ENCODE peak calls at places on chromosomes 1 and 21, in eight cellular contexts. D is sigmoid colon, H is stomach, K is SK-N-SH, M is GM12878, Z is suprapubic skin, P is K562, R is esophagus muscularis mucosa. W is an unnamed sample.

GRCh38 chr1:151266315-151266714 is 11.8 kb downstream of the PSMD4 start:
- DNase-seq in D (no peak), H (no peak), K (no peak), M (no peak), Z (no peak), P (no peak), R (no peak), W (no peak)

GRCh38 chr1:67575861-67576260 is 109.1 kb upstream of the GADD45A start:
- DNase-seq in D (no peak), H (no peak), K (no peak), M (no peak), Z (no peak), P (no peak), R (no peak), W (no peak)

GRCh38 chr21:41848533-41848932 is 30.6 kb downstream of the PRDM15 start:
- DNase-seq in D (no peak), H (no peak), K (no peak), M (no peak), Z (peak; percentile 4), P (no peak), R (no peak), W (no peak)

GRCh38 chr1:56064705-56065104 is 514.7 kb downstream of the PLPP3 start:
- DNase-seq in D (no peak), H (no peak), K (no peak), M (no peak), Z (no peak), P (no peak), R (no peak), W (no peak)

GRCh38 chr1:9628541-9629444 is 22.7 kb upstream of the PIK3CD start:
- DNase-seq in D (no peak), H (no peak), K (no peak), M (peak; percentile 72), Z (no peak), P (no peak), R (no peak), W (no peak)

GRCh38 chr1:115189814-115190541 is 100.7 kb upstream of the TSPAN2 start:
- DNase-seq in D (no peak), H (no peak), K (no peak), M (no peak), Z (no peak), P (no peak), R (peak; percentile 74), W (no peak)

GRCh38 chr1:64228181-64228957 is 24.9 kb downstream of the UBE2U start:
- DNase-seq in D (no peak), H (no peak), K (no peak), M (no peak), Z (no peak), P (no peak), R (no peak), W (no peak)

GRCh38 chr1:59062743-59063142 is 234.2 kb upstream of the FGGY start:
- DNase-seq in D (peak; percentile 68), H (peak; percentile 44), K (no peak), M (no peak), Z (no peak), P (peak; percentile 68), R (no peak), W (peak; percentile 26)

GRCh38 chr1:164796916-164797315 is 237.9 kb downstream of the PBX1 start:
- DNase-seq in D (no peak), H (no peak), K (no peak), M (no peak), Z (no peak), P (no peak), R (no peak), W (no peak)

GRCh38 chr1:164790081-164790480 is 231.1 kb downstream of the PBX1 start:
- DNase-seq in D (no peak), H (no peak), K (no peak), M (no peak), Z (no peak), P (no peak), R (no peak), W (no peak)

GRCh38 chr1:164792410-164793004 is 233.5 kb downstream of the PBX1 start:
- DNase-seq in D (no peak), H (no peak), K (no peak), M (no peak), Z (no peak), P (no peak), R (no peak), W (no peak)

GRCh38 chr1:164794310-164794709 is 235.3 kb downstream of the PBX1 start:
- DNase-seq in D (peak; percentile 87), H (no peak), K (no peak), M (no peak), Z (no peak), P (no peak), R (no peak), W (no peak)
- TF ChIP-seq EP300 in D (no peak), H (no peak), K (no peak), M (no peak), Z (no peak), P (no peak), R (no peak), W (no peak)

DNA sequence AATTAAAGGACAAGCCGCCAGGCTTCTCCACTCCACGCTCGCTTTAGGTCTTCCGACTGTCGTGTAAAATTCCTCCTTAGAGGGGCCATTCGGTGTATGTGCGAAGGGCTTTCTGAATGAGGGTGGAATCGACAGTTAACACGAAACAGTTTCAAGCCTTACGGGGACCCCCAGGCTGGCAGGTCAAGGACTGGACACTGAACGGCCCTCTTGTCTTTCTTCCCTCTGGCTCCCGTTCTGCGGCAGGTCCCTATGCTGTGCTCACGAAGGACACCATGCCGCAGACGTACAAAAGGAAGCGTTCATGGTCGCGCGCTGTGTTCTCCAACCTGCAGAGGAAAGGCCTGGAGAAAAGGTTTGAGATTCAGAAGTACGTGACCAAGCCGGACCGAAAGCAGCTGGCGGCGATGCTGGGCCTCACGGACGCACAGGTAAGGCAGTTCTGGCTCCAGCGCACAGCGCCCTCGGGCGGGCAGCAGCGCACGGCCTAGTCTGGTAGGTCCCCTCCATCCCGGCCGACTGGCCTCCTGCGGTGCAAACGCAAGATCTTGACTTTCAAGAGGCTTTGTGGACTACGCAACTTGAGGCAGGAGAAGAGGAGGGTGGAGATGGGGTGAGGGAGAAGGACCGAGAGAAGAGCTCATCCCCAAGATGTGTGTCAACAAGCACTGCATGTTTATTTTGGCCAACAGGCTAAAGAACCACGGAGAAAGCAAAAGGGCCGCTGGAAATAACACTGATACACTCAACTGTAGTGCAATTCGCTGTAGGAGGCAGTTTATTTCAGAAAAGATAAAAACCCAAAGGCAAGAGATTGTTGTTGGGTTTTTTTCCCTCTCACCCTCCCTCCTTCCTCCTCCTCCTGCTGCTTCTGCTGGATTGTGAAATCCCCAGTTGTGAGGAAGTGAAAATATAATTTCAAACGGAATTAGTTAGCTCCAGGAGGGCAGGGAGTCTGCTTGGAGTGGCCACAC is 3.0 kb downstream of the HLX start:
- DNase-seq in D (peak; percentile 92), H (no peak), K (peak; percentile 13), M (no peak), Z (no peak), P (no peak), R (peak; percentile 90), W (peak; percentile 46)
- TF ChIP-seq CTCF in D (no peak), H (no peak), K (no peak), M (no peak), Z (no peak), P (no peak), R (no peak), W (no peak)

DNA sequence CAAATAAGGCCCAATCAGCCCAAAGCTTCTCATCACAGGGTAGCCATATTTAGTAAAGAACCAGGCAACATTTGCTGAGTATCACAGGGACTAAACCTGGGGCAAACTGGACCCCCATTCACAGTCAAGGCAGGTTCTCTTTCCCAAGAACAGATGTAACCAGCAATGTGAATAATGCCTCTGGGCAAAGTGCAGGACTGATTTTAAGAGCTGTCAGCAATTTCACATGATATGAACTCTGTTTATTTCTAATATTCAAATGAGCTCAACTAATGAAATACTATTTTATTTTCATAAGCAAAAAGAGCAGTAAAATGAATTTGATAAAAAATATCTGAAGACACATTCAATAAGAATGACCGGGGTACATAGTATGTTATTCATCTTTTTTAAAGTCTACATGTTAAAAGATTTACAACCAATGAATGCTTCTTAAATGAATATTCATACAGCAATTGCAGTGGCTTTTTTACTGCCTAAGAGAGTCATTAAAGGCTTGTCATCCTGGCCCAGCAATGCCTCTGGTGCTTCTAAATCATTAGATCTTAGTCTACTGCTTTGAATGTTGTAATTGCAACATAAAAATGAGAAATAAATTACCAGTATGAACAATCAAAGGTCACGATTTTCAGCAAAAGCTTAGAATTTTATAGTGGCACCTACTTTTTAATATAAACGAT is 308.8 kb downstream of the SMYD3 start:
- DNase-seq in D (no peak), H (no peak), K (no peak), M (no peak), Z (no peak), P (no peak), R (no peak), W (no peak)
- TF ChIP-seq POLR2AphosphoS5 in D (no peak), H (no peak), K (no peak), M (no peak), Z (no peak), P (no peak), R (no peak), W (no peak)

DNA sequence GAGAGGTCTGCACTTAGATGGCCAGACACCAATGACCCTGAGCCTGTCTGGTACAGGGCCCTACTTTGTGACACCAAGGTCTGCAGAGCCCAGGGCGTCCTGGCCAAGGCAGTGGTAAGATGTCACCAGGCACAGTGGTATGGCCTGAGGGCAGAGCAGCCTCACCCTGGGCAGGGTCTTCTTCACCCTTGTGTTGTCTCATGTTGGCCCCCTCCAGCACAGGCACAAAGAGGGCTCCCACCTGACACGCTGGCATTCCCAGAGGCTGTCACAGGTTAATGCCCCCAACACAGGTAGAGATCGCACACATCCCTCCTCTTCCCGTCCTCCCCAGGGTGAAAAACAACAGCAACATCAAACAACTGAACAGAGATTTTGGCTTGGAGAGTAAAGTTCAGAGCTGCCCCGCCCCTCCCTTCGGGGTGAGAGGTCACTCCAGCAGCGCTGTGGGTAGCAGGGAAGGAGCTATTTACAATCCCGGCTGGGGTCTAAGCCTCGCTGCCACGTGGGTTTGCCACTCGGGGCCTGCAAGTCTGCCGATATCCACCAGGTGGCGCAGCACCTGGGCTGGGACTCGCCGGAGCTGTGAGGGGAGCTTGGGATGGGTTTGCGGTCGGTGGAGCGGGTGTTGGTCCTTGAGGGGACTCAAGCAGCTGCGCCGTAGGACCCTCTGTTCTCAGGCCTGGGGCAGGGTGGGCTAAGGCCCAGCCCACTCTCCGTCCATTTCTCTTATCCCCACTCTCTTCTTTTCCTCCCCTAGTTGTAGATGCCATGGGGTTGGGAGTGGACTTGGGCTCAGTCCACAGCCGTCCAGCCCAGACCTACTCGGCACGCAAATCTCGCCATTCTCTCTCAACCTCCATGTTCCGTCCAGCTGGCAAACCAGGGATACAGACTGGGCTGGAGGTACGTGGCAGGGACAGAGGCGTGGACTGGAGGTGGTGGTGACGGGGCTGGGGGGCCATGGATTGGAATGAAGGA is 12.7 kb downstream of the EFNA3 start:
- DNase-seq in D (peak; percentile 89), H (peak; percentile 84), K (peak; percentile 88), M (no peak), Z (peak; percentile 89), P (peak; percentile 92), R (peak; percentile 96), W (peak; percentile 84)
- TF ChIP-seq EP300 in D (no peak), H (no peak), K (no peak), M (no peak), Z (no peak), P (peak; percentile 28), R (no peak), W (no peak)